ENCODE peak calls at places on chromosomes 13 and 19, in four cellular contexts. R, W, D and T are unnamed samples.

GRCh38 chr19:40264314-40265054 is 20.7 kb downstream of the AKT2 start:
- DNase-seq in R (no peak), W (no peak), D (no peak), T (no peak)

GRCh38 chr19:50003810-50004419 is 21.3 kb downstream of the VRK3 start:
- DNase-seq in R (peak), W (peak), D (no peak), T (no peak)

GRCh38 chr19:1860821-1861598 is 2.4 kb downstream of the KLF16 start:
- DNase-seq in R (no peak), W (no peak), D (no peak), T (no peak)

GRCh38 chr19:51366999-51367564 is 894 bp upstream of the ETFB start:
- DNase-seq in R (no peak), W (no peak), D (no peak), T (no peak)

GRCh38 chr19:50007170-50007569 is 18.0 kb downstream of the VRK3 start:
- DNase-seq in R (no peak), W (no peak), D (no peak), T (no peak)

GRCh38 chr13:31437975-31438374 is 238.2 kb downstream of the B3GLCT start:
- DNase-seq in R (peak), W (no peak), D (no peak), T (no peak)

GRCh38 chr19:18281082-18282020 is at the start of gene JUND:
- DNase-seq in R (peak), W (peak), D (peak), T (peak)

GRCh38 chr13:44096906-44097305 is 217.2 kb downstream of the LACC1 start:
- DNase-seq in R (no peak), W (no peak), D (no peak), T (no peak)

GRCh38 chr19:53537523-53538377 is at the start of gene ZNF331:
- DNase-seq in R (peak), W (no peak), D (peak), T (no peak)

GRCh38 chr13:73168993-73169401 is 110.2 kb downstream of the KLF5 start:
- DNase-seq in R (no peak), W (no peak), D (no peak), T (no peak)

GRCh38 chr19:13095393-13095784 is 7.3 kb downstream of the LYL1 start:
- DNase-seq in R (no peak), W (no peak), D (no peak), T (no peak)

GRCh38 chr13:105721056-105721455 is 814.4 kb downstream of the EFNB2 start:
- DNase-seq in R (no peak), W (no peak), D (no peak), T (no peak)

GRCh38 chr19:4981681-4981958 is 12.7 kb downstream of the KDM4B start:
- DNase-seq in R (no peak), W (no peak), D (no peak), T (no peak)

GRCh38 chr13:24671367-24672117 is 8.7 kb upstream of the ATP12A start:
- DNase-seq in R (no peak), W (peak), D (peak), T (peak)

GRCh38 chr13:66703597-66703996 is 526.5 kb downstream of the PCDH9 start:
- DNase-seq in R (no peak), W (no peak), D (no peak), T (no peak)

GRCh38 chr13:100608906-100609305 is 20.3 kb upstream of the GGACT start:
- DNase-seq in R (peak), W (peak), D (no peak), T (no peak)

GRCh38 chr19:16828990-16829821 is at the start of gene SIN3B:
- DNase-seq in R (peak), W (peak), D (peak), T (peak)

GRCh38 chr13:77038907-77039470 is 12.0 kb upstream of the FBXL3 start:
- DNase-seq in R (no peak), W (no peak), D (no peak), T (no peak)

GRCh38 chr19:42270346-42271044 is 1.4 kb downstream of the CIC start:
- DNase-seq in R (no peak), W (no peak), D (no peak), T (no peak)

DNA sequence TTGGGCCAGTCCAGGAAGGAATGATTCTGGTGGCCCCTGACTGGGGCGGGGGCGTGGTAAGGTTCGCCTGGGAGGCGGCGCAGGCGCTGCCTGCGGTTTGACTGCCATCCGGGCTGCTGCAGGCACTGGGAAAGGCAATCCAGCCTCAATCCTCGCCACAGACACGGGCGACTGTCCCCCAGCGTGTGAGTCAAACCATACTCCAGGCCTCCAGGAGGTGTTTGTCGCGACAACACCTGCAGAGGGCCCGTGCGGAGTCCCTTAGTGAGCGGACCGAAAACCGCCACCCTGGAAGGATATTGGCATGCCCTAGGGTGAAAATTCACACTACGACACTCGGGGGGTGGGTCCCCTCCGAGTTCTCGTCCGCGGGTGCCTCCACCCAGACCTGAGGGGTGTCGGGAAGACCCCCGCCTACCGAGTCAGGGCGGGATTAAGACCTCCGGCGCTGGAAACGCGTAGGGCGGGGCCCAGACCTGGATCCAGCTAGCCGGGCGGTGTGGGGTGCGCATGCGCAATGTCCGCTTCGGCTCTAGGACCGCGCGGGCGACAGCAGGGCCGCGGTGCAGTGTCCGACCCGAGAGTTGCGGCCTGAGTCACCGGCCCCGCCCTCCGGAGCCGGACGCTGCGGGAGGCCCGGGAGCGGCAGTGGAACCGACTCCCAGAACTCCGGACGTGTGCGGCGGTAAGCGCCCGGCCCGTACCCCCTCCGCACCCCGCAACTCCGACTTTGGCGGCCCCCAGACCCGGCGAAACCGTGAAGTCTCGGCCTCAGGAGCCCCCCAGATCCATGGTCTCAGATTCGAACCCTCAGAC is at the start of gene CAPNS1:
- DNase-seq in R (peak), W (peak), D (peak), T (peak)
- TF ChIP-seq FOXM1 in R (no peak), W (peak), D (no peak), T (peak)

GRCh38 chr13:45194081-45194939 is 6.5 kb downstream of the KCTD4 start:
- DNase-seq in R (no peak), W (no peak), D (no peak), T (no peak)
- TF ChIP-seq TARDBP in R (no peak), W (no peak), D (no peak), T (no peak)

GRCh38 chr19:14110650-14111049 is 6.9 kb downstream of the PRKACA start:
- DNase-seq in R (no peak), W (no peak), D (no peak), T (no peak)

GRCh38 chr19:14112809-14113385 is 4.7 kb downstream of the PRKACA start:
- DNase-seq in R (no peak), W (no peak), D (peak), T (no peak)

GRCh38 chr19:14113762-14114414 is 3.7 kb downstream of the PRKACA start:
- DNase-seq in R (no peak), W (peak), D (no peak), T (peak)

GRCh38 chr19:14111486-14111885 is 6.1 kb downstream of the PRKACA start:
- DNase-seq in R (no peak), W (no peak), D (no peak), T (no peak)

GRCh38 chr19:14112051-14112808 is 5.3 kb downstream of the PRKACA start:
- DNase-seq in R (no peak), W (no peak), D (no peak), T (no peak)
- TF ChIP-seq SP1 in R (no peak), W (no peak), D (no peak), T (no peak)

GRCh38 chr19:46898731-46899130 is 37.9 kb downstream of the ARHGAP35 start:
- DNase-seq in R (no peak), W (no peak), D (no peak), T (no peak)
- TF ChIP-seq FOXM1 in R (no peak), W (no peak), D (no peak), T (no peak)

GRCh38 chr13:20391597-20392452 is 133.8 kb downstream of the CRYL1 start:
- DNase-seq in R (no peak), W (no peak), D (no peak), T (no peak)

GRCh38 chr13:20390526-20391175 is 135.0 kb downstream of the CRYL1 start:
- DNase-seq in R (no peak), W (no peak), D (no peak), T (no peak)

GRCh38 chr13:20394506-20394905 is 131.2 kb downstream of the CRYL1 start:
- DNase-seq in R (no peak), W (no peak), D (no peak), T (no peak)

GRCh38 chr13:20393273-20394235 is 132.1 kb downstream of the CRYL1 start:
- DNase-seq in R (no peak), W (no peak), D (no peak), T (no peak)

GRCh38 chr13:20392530-20392929 is 133.1 kb downstream of the CRYL1 start:
- DNase-seq in R (no peak), W (no peak), D (no peak), T (no peak)
- TF ChIP-seq TARDBP in R (no peak), W (no peak), D (no peak), T (no peak)